ENCODE peak calls at places on chromosomes 12 and 14, in ten cellular contexts. O, S, V, K, D, P, U, M, G and T are unnamed samples. For H3K27me3, the result is how much of the 10 kb centered on the place peaks cover.

GRCh38 chr12:27595231-27595642 is 71.2 kb downstream of the PPFIBP1 start:
- DNase-seq in P (peak), M (no peak), D (no peak), G (peak), K (no peak), S (peak), O (peak), U (peak), V (peak), T (peak)

GRCh38 chr14:101030586-101030985 is 127.1 kb upstream of the RTL1 start:
- DNase-seq in K (no peak), V (no peak), G (peak), O (no peak), D (no peak), S (no peak), M (peak), U (no peak), P (no peak), T (no peak)

GRCh38 chr14:78567343-78567742 is 397.2 kb downstream of the NRXN3 start:
- DNase-seq in K (no peak), G (no peak), D (no peak), O (no peak), P (no peak), M (no peak), V (no peak), S (peak), U (peak), T (no peak)

GRCh38 chr14:20988717-20989116 is 1.1 kb upstream of the METTL17 start:
- DNase-seq in O (no peak), V (no peak), K (no peak), M (no peak), S (no peak), D (no peak), P (no peak), G (no peak), U (no peak), T (peak)

GRCh38 chr14:80865565-80865964 is 76.0 kb downstream of the CEP128 start:
- DNase-seq in U (no peak), K (no peak), G (no peak), O (no peak), V (no peak), S (no peak), D (no peak), P (no peak), M (no peak), T (no peak)

GRCh38 chr12:56087220-56087619 is 7.3 kb downstream of the ERBB3 start:
- DNase-seq in K (no peak), O (no peak), S (no peak), U (no peak), M (peak), P (no peak), V (peak), G (peak), D (no peak), T (peak)

GRCh38 chr12:64627781-64628180 is 17.5 kb downstream of the RASSF3 start:
- DNase-seq in O (no peak), P (no peak), M (no peak), U (peak), S (peak), G (no peak), D (no peak), V (no peak), K (no peak), T (no peak)

GRCh38 chr12:80352476-80352875 is 91.6 kb upstream of the PTPRQ start:
- DNase-seq in K (no peak), M (no peak), D (no peak), S (peak), V (no peak), G (no peak), O (no peak), U (no peak), P (no peak), T (no peak)

GRCh38 chr12:67442347-67442841 is 173.2 kb downstream of the CAND1 start:
- DNase-seq in D (no peak), V (peak), S (no peak), M (peak), G (peak), O (peak), U (no peak), P (no peak), K (no peak), T (peak)

GRCh38 chr14:71202881-71203280 is 295.6 kb downstream of the PCNX1 start:
- DNase-seq in O (no peak), G (no peak), M (no peak), V (no peak), P (no peak), K (no peak), S (peak), D (no peak), U (no peak), T (no peak)

GRCh38 chr12:11039171-11039570 is 8.0 kb upstream of the TAS2R31 start:
- DNase-seq in M (no peak), K (no peak), O (no peak), G (no peak), V (no peak), U (no peak), S (no peak), P (no peak), D (no peak), T (no peak)

GRCh38 chr12:121295746-121296617 is 527 bp downstream of the CAMKK2 start:
- DNase-seq in S (no peak), G (peak), V (peak), D (no peak), K (peak), P (peak), O (no peak), U (peak), M (peak), T (peak)

GRCh38 chr14:92461891-92462290 is 51.7 kb upstream of the RIN3 start:
- DNase-seq in M (no peak), O (no peak), U (no peak), G (no peak), K (no peak), V (no peak), D (no peak), P (no peak), S (no peak), T (no peak)

GRCh38 chr12:29164477-29165163 is 15.5 kb downstream of the FAR2 start:
- DNase-seq in G (no peak), D (no peak), S (peak), P (no peak), M (no peak), V (no peak), O (no peak), U (peak), K (no peak), T (no peak)

GRCh38 chr12:51970904-51971646 is 19.6 kb downstream of the ACVR1B start:
- DNase-seq in M (no peak), O (no peak), K (no peak), G (no peak), U (peak), P (no peak), S (peak), D (no peak), V (no peak), T (no peak)

GRCh38 chr14:92400579-92401444 is 77.8 kb downstream of the SLC24A4 start:
- DNase-seq in V (no peak), U (no peak), O (no peak), M (no peak), D (no peak), K (no peak), S (peak), G (no peak), P (no peak), T (no peak)

GRCh38 chr12:19597304-19598066 is 158.2 kb downstream of the AEBP2 start:
- DNase-seq in K (no peak), D (no peak), G (no peak), S (no peak), O (no peak), V (no peak), P (no peak), M (no peak), U (no peak), T (no peak)

GRCh38 chr14:98177551-98177950 is 1094.4 kb downstream of the BCL11B start:
- DNase-seq in V (no peak), S (no peak), M (no peak), U (no peak), K (no peak), D (no peak), O (no peak), P (no peak), G (no peak), T (no peak)

GRCh38 chr12:21541773-21542172 is 15.7 kb downstream of the SPX start:
- DNase-seq in U (no peak), D (no peak), G (no peak), V (no peak), M (no peak), K (no peak), O (no peak), S (no peak), P (no peak), T (no peak)

GRCh38 chr14:45658917-45659299 is 405.9 kb upstream of the MIS18BP1 start:
- DNase-seq in U (no peak), S (no peak), M (no peak), O (no peak), D (no peak), V (no peak), P (no peak), G (no peak), K (no peak), T (no peak)

GRCh38 chr12:107513184-107513583 is 172.4 kb upstream of the PWP1 start:
- DNase-seq in S (no peak), P (no peak), G (no peak), O (no peak), M (no peak), U (no peak), D (no peak), V (no peak), K (no peak), T (no peak)

GRCh38 chr12:49907352-49907751 is 3.7 kb upstream of the FAIM2 start:
- DNase-seq in M (no peak), O (no peak), P (no peak), D (no peak), V (no peak), K (no peak), G (no peak), S (no peak), U (no peak), T (no peak)

GRCh38 chr14:36161781-36162180 is 14.7 kb downstream of the PTCSC3 start:
- DNase-seq in M (no peak), O (no peak), S (no peak), G (no peak), V (no peak), P (no peak), U (no peak), K (no peak), D (no peak), T (no peak)

GRCh38 chr12:132084681-132085635 is 59.2 kb downstream of the DDX51 start:
- DNase-seq in M (peak), S (peak), G (peak), P (peak), O (peak), K (no peak), D (no peak), U (peak), V (peak), T (peak)

GRCh38 chr12:93108958-93109357 is 179.9 kb upstream of the EEA1 start:
- DNase-seq in O (no peak), U (peak), K (no peak), P (no peak), V (no peak), M (no peak), S (peak), D (no peak), G (no peak), T (no peak)

GRCh38 chr14:69153848-69154208 is 909 bp upstream of the DCAF5 start:
- DNase-seq in O (peak), U (peak), K (peak), G (peak), S (no peak), D (no peak), P (peak), M (no peak), V (peak), T (peak)

GRCh38 chr12:104285740-104286537 is 17.6 kb upstream of the EID3 start:
- DNase-seq in K (no peak), U (peak), P (no peak), V (peak), D (peak), O (no peak), G (no peak), M (no peak), S (peak), T (peak)

GRCh38 chr12:69239922-69240624 is 704 bp downstream of the CPSF6 start:
- DNase-seq in P (peak), D (no peak), O (peak), K (peak), S (peak), G (peak), M (peak), V (peak), U (peak), T (peak)

GRCh38 chr12:124992874-124993567 is 424 bp upstream of the BRI3BP start:
- DNase-seq in G (peak), M (no peak), V (no peak), P (no peak), S (peak), D (peak), K (peak), O (no peak), U (peak), T (peak)

GRCh38 chr12:99852666-99853065 is 132.1 kb downstream of the ANKS1B start:
- DNase-seq in P (no peak), M (no peak), G (no peak), U (no peak), D (no peak), V (no peak), K (no peak), O (no peak), S (no peak), T (no peak)

GRCh38 chr12:69062838-69063237 is 129.9 kb upstream of the CPM start:
- DNase-seq in S (peak), P (no peak), K (no peak), U (no peak), G (no peak), D (no peak), V (no peak), O (no peak), M (no peak), T (no peak)

GRCh38 chr14:105879503-105879866 is 353.1 kb downstream of the TMEM121 start:
- DNase-seq in P (no peak), S (no peak), K (peak), D (no peak), O (peak), G (peak), U (no peak), M (peak), V (no peak), T (no peak)

GRCh38 chr12:65965358-65965757 is 141.1 kb downstream of the HMGA2 start:
- DNase-seq in O (no peak), M (no peak), S (peak), U (no peak), K (no peak), V (no peak), P (no peak), D (no peak), G (no peak), T (no peak)

GRCh38 chr12:51351913-51352532 is 5.5 kb upstream of the CELA1 start:
- DNase-seq in U (peak), S (peak), K (no peak), D (peak), G (peak), O (no peak), M (no peak), V (no peak), P (no peak), T (peak)

GRCh38 chr12:5429741-5430557 is 2.0 kb upstream of the NTF3 start:
- DNase-seq in D (no peak), U (no peak), V (no peak), P (no peak), S (no peak), G (no peak), M (no peak), O (no peak), K (no peak), T (no peak)

GRCh38 chr12:106134294-106134949 is 4.3 kb downstream of the NUAK1 start:
- DNase-seq in V (no peak), D (no peak), O (no peak), P (no peak), K (no peak), G (no peak), S (no peak), U (no peak), M (no peak), T (no peak)

GRCh38 chr12:40768125-40768864 is 76.1 kb downstream of the CNTN1 start:
- DNase-seq in D (no peak), K (no peak), V (no peak), P (peak), G (no peak), S (no peak), O (no peak), M (no peak), U (no peak), T (no peak)

GRCh38 chr14:69002069-69002468 is 23.0 kb upstream of the ACTN1 start:
- DNase-seq in D (no peak), G (peak), O (no peak), V (no peak), S (no peak), U (no peak), K (no peak), P (no peak), M (peak), T (no peak)

GRCh38 chr12:57765698-57766463 is 997 bp downstream of the CYP27B1 start:
- DNase-seq in M (no peak), S (no peak), K (no peak), P (no peak), V (no peak), U (no peak), O (no peak), G (peak), D (no peak), T (peak)

GRCh38 chr12:71442567-71442931 is 3.0 kb downstream of the LGR5 start:
- DNase-seq in V (no peak), P (no peak), O (no peak), G (no peak), K (no peak), D (no peak), M (no peak), S (no peak), U (no peak), T (no peak)

GRCh38 chr12:71439613-71440392 is at the start of gene LGR5:
- DNase-seq in P (peak), S (peak), V (peak), D (no peak), U (peak), O (no peak), M (no peak), G (no peak), K (no peak), T (peak)

GRCh38 chr12:71440393-71441349 is 1.1 kb downstream of the LGR5 start:
- DNase-seq in O (no peak), M (no peak), G (no peak), K (no peak), S (no peak), D (no peak), U (no peak), P (no peak), V (no peak), T (no peak)

GRCh38 chr12:71441350-71441748 is 1.8 kb downstream of the LGR5 start:
- DNase-seq in G (no peak), S (no peak), K (no peak), D (no peak), O (no peak), V (no peak), P (no peak), U (no peak), M (no peak), T (no peak)

GRCh38 chr12:71441836-71442566 is 2.4 kb downstream of the LGR5 start:
- DNase-seq in M (no peak), O (no peak), D (no peak), G (no peak), V (no peak), S (no peak), K (no peak), P (no peak), U (no peak), T (no peak)
- H3K27me3 ChIP-seq in M (half or more), O (under half), D (under half), G (under half), V (under half), S (under half), K (under half), P (under half), U (under half), T (under half)

DNA sequence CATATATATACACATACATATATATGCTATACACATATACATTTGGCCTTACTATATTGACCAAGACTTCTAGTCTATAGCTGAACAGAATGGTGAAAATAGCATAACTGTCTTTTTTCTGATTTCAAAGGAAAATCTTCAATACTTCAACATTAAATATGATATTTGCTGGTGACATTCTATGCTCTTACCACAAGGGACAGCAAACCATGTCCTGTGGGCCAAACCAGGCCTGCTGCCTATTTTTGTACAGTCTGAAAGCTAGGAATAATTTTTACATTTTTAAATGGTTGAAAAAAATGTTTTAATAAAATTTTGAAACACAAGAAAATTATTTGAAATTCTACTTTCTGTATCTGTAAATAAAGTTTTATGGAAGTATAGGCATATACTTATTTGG is 63.6 kb downstream of the EML5 start:
- DNase-seq in O (no peak), V (no peak), K (no peak), U (no peak), G (no peak), S (peak), D (no peak), P (no peak), M (no peak), T (no peak)
- TF ChIP-seq CTCF in O (no peak), V (no peak), K (no peak), U (no peak), G (no peak), S (peak), D (peak), P (no peak), M (no peak), T (no peak)

DNA sequence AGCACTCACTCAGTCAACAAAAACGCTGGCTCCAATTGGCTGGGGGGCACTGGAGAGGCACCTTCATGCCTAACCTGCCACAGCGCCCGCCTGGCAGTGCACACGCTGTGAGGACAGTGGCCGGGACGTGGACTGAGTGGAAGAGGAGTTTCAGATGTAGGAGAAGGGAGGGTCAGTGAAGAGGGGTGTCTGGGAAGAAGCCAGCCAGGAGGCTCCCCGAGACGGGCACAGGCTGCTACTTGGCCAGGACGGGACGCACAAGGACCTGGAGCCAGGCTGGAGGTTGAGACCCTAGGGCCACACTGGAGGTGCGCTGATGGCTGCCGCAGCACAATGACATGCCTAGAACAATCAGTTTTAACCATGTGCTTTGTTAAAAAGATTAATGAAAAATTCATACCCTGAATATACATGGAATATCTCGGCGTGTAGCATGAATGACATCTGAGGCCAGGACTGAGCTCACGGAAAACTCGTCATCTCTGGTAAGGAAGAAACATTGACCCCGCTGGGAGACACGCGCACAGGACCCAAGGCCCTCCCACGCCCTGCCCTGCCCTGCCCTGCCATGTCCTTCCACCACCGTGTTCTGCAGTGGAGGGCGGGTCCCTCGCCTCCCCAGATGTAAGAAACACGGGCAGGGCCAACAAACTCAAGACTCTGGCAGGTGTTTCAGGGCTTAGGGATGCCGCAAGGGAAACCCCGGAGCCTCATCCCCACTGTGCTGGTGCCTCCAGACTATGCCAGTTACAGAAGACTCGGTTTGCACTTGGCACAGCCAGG is 25.0 kb downstream of the AMN start:
- DNase-seq in O (no peak), V (no peak), K (no peak), G (no peak), S (no peak), M (no peak), D (no peak), P (no peak), U (no peak), T (no peak)
- TF ChIP-seq POLR2A in O (no peak), V (no peak), K (no peak), G (no peak), S (no peak), M (no peak), D (no peak), P (no peak), U (no peak), T (no peak)

DNA sequence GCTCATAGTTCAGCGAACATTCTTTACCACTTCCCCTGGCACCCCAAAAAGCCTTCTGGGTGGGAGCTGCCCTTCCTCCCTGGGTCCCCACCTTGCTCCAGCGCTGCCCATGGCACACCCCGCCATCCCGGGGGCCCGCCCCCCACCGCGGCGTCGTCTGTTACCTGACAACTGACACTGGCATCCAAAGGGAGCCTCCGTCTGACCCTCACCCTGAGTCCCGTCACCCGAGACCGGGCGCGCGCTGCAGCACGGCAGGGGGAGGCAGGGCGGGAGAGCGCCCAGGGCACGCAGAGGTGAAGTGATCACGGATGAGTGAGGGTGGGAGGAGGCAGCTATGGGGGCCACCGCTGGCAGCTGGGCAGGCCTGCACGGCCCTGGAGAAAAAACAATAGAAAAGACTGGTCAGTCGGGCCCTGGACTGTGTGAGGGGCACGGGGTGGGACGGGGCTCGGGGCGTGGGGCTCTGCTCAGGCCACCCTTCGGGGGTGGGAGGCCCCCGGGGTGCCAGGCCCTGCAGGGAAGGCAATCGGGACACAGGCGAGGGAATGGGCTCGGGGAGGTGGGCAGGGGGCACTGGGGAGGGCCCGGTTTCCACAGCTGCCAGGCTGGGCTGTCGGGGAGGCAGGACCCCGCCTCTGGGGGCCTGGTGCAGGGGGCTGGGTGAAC is 40.7 kb downstream of the BCL11B start:
- DNase-seq in O (no peak), V (no peak), K (no peak), G (no peak), P (peak), S (no peak), M (no peak), U (no peak), D (no peak), T (peak)
- H3K27me3 ChIP-seq in O (under half), V (under half), K (under half), G (under half), P (under half), S (under half), M (half or more), U (under half), D (under half), T (under half)

GRCh38 chr14:96630281-96630680 is 128.1 kb downstream of the PAPOLA start:
- DNase-seq in M (no peak), P (no peak), K (peak), D (no peak), U (no peak), G (no peak), S (no peak), V (no peak), O (peak), T (no peak)
- TF ChIP-seq CTCF in M (no peak), P (no peak), K (no peak), D (no peak), U (no peak), G (no peak), S (no peak), V (no peak), O (no peak), T (no peak)